ENCODE peak calls at places on chromosome 7, in five cellular contexts. One of them, this sample, is unnamed.
A peak's percentile ranks its signal among the peaks of the same experiment; 100 is the strongest.

GRCh38 chr7:66748127-66748511 is 7.6 kb downstream of the RABGEF1 start:
- DNase-seq in posterior cingulate gyrus: no peak
- DNase-seq in left cardiac atrium: no peak
- DNase-seq in CD8-positive, alpha-beta T cell: no peak
- DNase-seq in GM23248: peak; percentile 69
- DNase-seq in this sample: no peak

GRCh38 chr7:18798018-18798906 is 302.7 kb downstream of the HDAC9 start:
- DNase-seq in CD8-positive, alpha-beta T cell: no peak
- DNase-seq in left cardiac atrium: no peak
- DNase-seq in GM23248: no peak
- DNase-seq in posterior cingulate gyrus: no peak
- DNase-seq in this sample: no peak

GRCh38 chr7:46059308-46060020 is 138.4 kb upstream of the IGFBP3 start:
- DNase-seq in posterior cingulate gyrus: peak; percentile 57
- DNase-seq in GM23248: no peak
- DNase-seq in CD8-positive, alpha-beta T cell: no peak
- DNase-seq in left cardiac atrium: peak; percentile 53
- DNase-seq in this sample: no peak

GRCh38 chr7:138865843-138866242 is 67.8 kb upstream of the ATP6V0A4 start:
- DNase-seq in posterior cingulate gyrus: no peak
- DNase-seq in CD8-positive, alpha-beta T cell: peak; percentile 63
- DNase-seq in GM23248: no peak
- DNase-seq in left cardiac atrium: no peak
- DNase-seq in this sample: no peak

GRCh38 chr7:129176853-129177369 is 11.5 kb upstream of the SMO start:
- DNase-seq in posterior cingulate gyrus: no peak
- DNase-seq in left cardiac atrium: no peak
- DNase-seq in GM23248: no peak
- DNase-seq in CD8-positive, alpha-beta T cell: no peak
- DNase-seq in this sample: no peak

GRCh38 chr7:131293018-131293417 is 34.7 kb upstream of the MKLN1 start:
- DNase-seq in posterior cingulate gyrus: no peak
- DNase-seq in left cardiac atrium: peak; percentile 66
- DNase-seq in GM23248: peak; percentile 85
- DNase-seq in CD8-positive, alpha-beta T cell: no peak
- DNase-seq in this sample: no peak

GRCh38 chr7:66099232-66099550 is 15.5 kb upstream of the CRCP start:
- DNase-seq in CD8-positive, alpha-beta T cell: no peak
- DNase-seq in GM23248: no peak
- DNase-seq in posterior cingulate gyrus: no peak
- DNase-seq in left cardiac atrium: no peak
- DNase-seq in this sample: no peak

GRCh38 chr7:45696476-45696875 is 122.3 kb downstream of the ADCY1 start:
- DNase-seq in left cardiac atrium: no peak
- DNase-seq in CD8-positive, alpha-beta T cell: no peak
- DNase-seq in GM23248: no peak
- DNase-seq in posterior cingulate gyrus: peak; percentile 24
- DNase-seq in this sample: no peak

GRCh38 chr7:6460990-6461584 is 13.3 kb upstream of the DAGLB start:
- DNase-seq in left cardiac atrium: no peak
- DNase-seq in CD8-positive, alpha-beta T cell: no peak
- DNase-seq in GM23248: no peak
- DNase-seq in posterior cingulate gyrus: no peak
- DNase-seq in this sample: no peak

GRCh38 chr7:148747274-148747673 is 48.6 kb downstream of the CUL1 start:
- DNase-seq in posterior cingulate gyrus: no peak
- DNase-seq in left cardiac atrium: no peak
- DNase-seq in GM23248: no peak
- DNase-seq in CD8-positive, alpha-beta T cell: no peak
- DNase-seq in this sample: no peak

GRCh38 chr7:74284781-74285259 is 4.4 kb upstream of the CLIP2 start:
- DNase-seq in left cardiac atrium: no peak
- DNase-seq in GM23248: no peak
- DNase-seq in CD8-positive, alpha-beta T cell: no peak
- DNase-seq in posterior cingulate gyrus: no peak
- DNase-seq in this sample: peak; percentile 61

GRCh38 chr7:144386741-144387140 is 16.8 kb downstream of the NOBOX start:
- DNase-seq in GM23248: peak; percentile 77
- DNase-seq in posterior cingulate gyrus: no peak
- DNase-seq in CD8-positive, alpha-beta T cell: no peak
- DNase-seq in left cardiac atrium: no peak
- DNase-seq in this sample: no peak

GRCh38 chr7:41943098-41943577 is 240.2 kb upstream of the INHBA start:
- DNase-seq in CD8-positive, alpha-beta T cell: peak; percentile 49
- DNase-seq in posterior cingulate gyrus: peak; percentile 98
- DNase-seq in left cardiac atrium: peak; percentile 80
- DNase-seq in GM23248: peak; percentile 86
- DNase-seq in this sample: peak; percentile 83

GRCh38 chr7:149147072-149147729 is at the start of gene ZNF398:
- DNase-seq in CD8-positive, alpha-beta T cell: peak; percentile 77
- DNase-seq in GM23248: peak; percentile 91
- DNase-seq in posterior cingulate gyrus: peak; percentile 96
- DNase-seq in left cardiac atrium: peak; percentile 82
- DNase-seq in this sample: peak; percentile 85

GRCh38 chr7:102215281-102215680 is 71.4 kb upstream of the SH2B2 start:
- DNase-seq in CD8-positive, alpha-beta T cell: no peak
- DNase-seq in posterior cingulate gyrus: no peak
- DNase-seq in GM23248: no peak
- DNase-seq in left cardiac atrium: no peak
- DNase-seq in this sample: no peak

GRCh38 chr7:73698410-73698809 is 15.0 kb downstream of the BUD23 start:
- DNase-seq in CD8-positive, alpha-beta T cell: no peak
- DNase-seq in posterior cingulate gyrus: no peak
- DNase-seq in GM23248: no peak
- DNase-seq in left cardiac atrium: no peak
- DNase-seq in this sample: no peak